ENCODE peak calls at places on chromosomes 13 and 19, in nine cellular contexts. Z, R, H, A, S, C, Y, D and I are unnamed samples.
A peak's percentile ranks its signal among the peaks of the same experiment; 100 is the strongest.

GRCh38 chr13:98801626-98802418 is 49.4 kb upstream of the SLC15A1 start:
- DNase-seq in C (no peak), Z (no peak), Y (no peak), D (no peak), A (no peak), R (no peak), H (no peak), S (no peak), I (no peak)

GRCh38 chr19:19382118-19382517 is 23.4 kb upstream of the GATAD2A start:
- DNase-seq in R (no peak), H (no peak), C (no peak), Y (no peak), Z (no peak), A (no peak), S (no peak), D (no peak), I (no peak)

GRCh38 chr19:44582581-44583265 is 30.6 kb upstream of the IGSF23 start:
- DNase-seq in Z (no peak), H (no peak), A (no peak), D (no peak), Y (peak; percentile 61), R (no peak), C (no peak), S (peak; percentile 43), I (no peak)

GRCh38 chr13:73820688-73821087 is 313.5 kb downstream of the KLF12 start:
- DNase-seq in Y (no peak), S (no peak), C (no peak), A (no peak), D (no peak), Z (no peak), R (no peak), H (no peak), I (no peak)

GRCh38 chr13:107512551-107512950 is 702.8 kb downstream of the LIG4 start:
- DNase-seq in Y (no peak), D (no peak), A (no peak), Z (no peak), C (no peak), H (no peak), S (no peak), R (no peak), I (no peak)

GRCh38 chr13:45280751-45281634 is 60.0 kb downstream of the TPT1 start:
- DNase-seq in Y (peak; percentile 90), Z (peak; percentile 34), C (peak; percentile 64), D (peak; percentile 48), H (peak; percentile 62), A (peak; percentile 82), S (peak; percentile 70), R (no peak), I (peak; percentile 68)

GRCh38 chr13:37715606-37716015 is 117.0 kb upstream of the POSTN start:
- DNase-seq in Z (peak; percentile 46), C (no peak), D (no peak), H (peak; percentile 9), S (no peak), Y (peak; percentile 48), A (no peak), R (no peak), I (no peak)

GRCh38 chr19:40745402-40745780 is 4.9 kb downstream of the ACTMAP start:
- DNase-seq in Z (no peak), H (peak; percentile 32), Y (peak; percentile 50), R (no peak), D (no peak), S (no peak), C (no peak), A (no peak), I (no peak)

GRCh38 chr13:113441661-113442060 is 11.6 kb downstream of the ADPRHL1 start:
- DNase-seq in A (no peak), Y (no peak), D (no peak), H (no peak), C (no peak), Z (no peak), S (no peak), R (no peak), I (no peak)

GRCh38 chr19:3575949-3576673 is 3.4 kb downstream of the HMG20B start:
- DNase-seq in S (no peak), R (no peak), H (no peak), C (no peak), Z (no peak), D (no peak), A (no peak), Y (no peak), I (peak; percentile 18)

GRCh38 chr13:48873081-48873480 is 102.6 kb upstream of the FNDC3A start:
- DNase-seq in S (no peak), C (no peak), D (no peak), H (no peak), Y (peak; percentile 7), A (no peak), Z (no peak), R (no peak), I (no peak)

GRCh38 chr19:17936379-17936778 is 3.6 kb downstream of the CCDC124 start:
- DNase-seq in H (no peak), S (no peak), Z (no peak), D (no peak), Y (no peak), R (no peak), A (no peak), C (no peak), I (no peak)

GRCh38 chr19:36090930-36091695 is 19.8 kb upstream of the OVOL3 start:
- DNase-seq in R (no peak), C (no peak), Z (no peak), S (no peak), H (no peak), Y (no peak), A (no peak), D (no peak), I (no peak)

GRCh38 chr13:67192751-67193150 is 37.4 kb downstream of the PCDH9 start:
- DNase-seq in C (no peak), H (no peak), D (no peak), S (no peak), Z (no peak), A (no peak), Y (no peak), R (no peak), I (no peak)

GRCh38 chr13:111202745-111203144 is 87.6 kb downstream of the ARHGEF7 start:
- DNase-seq in C (no peak), Y (peak; percentile 62), D (no peak), R (no peak), S (peak; percentile 71), Z (peak; percentile 84), H (no peak), A (no peak), I (no peak)

GRCh38 chr13:50611117-50611781 is 232.2 kb downstream of the DLEU7 start:
- DNase-seq in Y (no peak), H (no peak), Z (no peak), D (no peak), S (no peak), C (no peak), R (no peak), A (no peak), I (no peak)

GRCh38 chr13:99085139-99085845 is 107.4 kb upstream of the DOCK9 start:
- DNase-seq in C (peak; percentile 5), D (peak; percentile 39), S (no peak), H (no peak), Z (no peak), R (no peak), A (peak; percentile 71), Y (peak; percentile 36), I (no peak)

GRCh38 chr19:49497047-49497789 is 984 bp downstream of the RPS11 start:
- DNase-seq in S (no peak), H (no peak), A (peak; percentile 92), R (no peak), D (peak; percentile 72), Z (no peak), C (peak; percentile 64), Y (peak; percentile 89), I (no peak)

GRCh38 chr13:110853235-110853721 is 61.6 kb downstream of the ANKRD10 start:
- DNase-seq in Z (no peak), S (no peak), R (no peak), H (no peak), D (no peak), C (no peak), A (no peak), Y (no peak), I (no peak)